ENCODE peak calls at places on chromosomes 3 and 15, in four cellular contexts. One of them, this sample, is unnamed.

GRCh38 chr15:25089577-25089976 is 134.8 kb downstream of the SNRPN start:
- DNase-seq in HuH-7.5: no peak
- DNase-seq in HS-27A: no peak
- DNase-seq in AG04449: no peak
- DNase-seq in this sample: no peak

GRCh38 chr3:185264849-185265553 is 11.2 kb upstream of the EHHADH start:
- DNase-seq in AG04449: no peak
- DNase-seq in HuH-7.5: no peak
- DNase-seq in HS-27A: no peak
- DNase-seq in this sample: no peak

GRCh38 chr3:84959470-84960380 is 936 bp downstream of the CADM2 start:
- DNase-seq in AG04449: no peak
- DNase-seq in HuH-7.5: no peak
- DNase-seq in HS-27A: no peak
- DNase-seq in this sample: no peak

GRCh38 chr3:15223684-15224575 is 17.9 kb downstream of the CAPN7 start:
- DNase-seq in AG04449: no peak
- DNase-seq in HuH-7.5: peak
- DNase-seq in HS-27A: no peak
- DNase-seq in this sample: no peak

GRCh38 chr15:63501256-63502089 is 2.9 kb upstream of the USP3 start:
- DNase-seq in HS-27A: no peak
- DNase-seq in HuH-7.5: no peak
- DNase-seq in AG04449: peak
- DNase-seq in this sample: peak

GRCh38 chr3:94301346-94301745 is 238.5 kb downstream of the NSUN3 start:
- DNase-seq in HS-27A: peak
- DNase-seq in HuH-7.5: no peak
- DNase-seq in AG04449: no peak
- DNase-seq in this sample: no peak

GRCh38 chr15:90955911-90956310 is 1.2 kb downstream of the RCCD1 start:
- DNase-seq in AG04449: no peak
- DNase-seq in HS-27A: no peak
- DNase-seq in HuH-7.5: peak
- DNase-seq in this sample: no peak

GRCh38 chr3:43144811-43145490 is 39.1 kb upstream of the POMGNT2 start:
- DNase-seq in AG04449: no peak
- DNase-seq in HS-27A: no peak
- DNase-seq in HuH-7.5: no peak
- DNase-seq in this sample: no peak

GRCh38 chr15:36449084-36449661 is 130.3 kb upstream of the CDIN1 start:
- DNase-seq in HuH-7.5: no peak
- DNase-seq in HS-27A: no peak
- DNase-seq in AG04449: no peak
- DNase-seq in this sample: no peak

GRCh38 chr3:24519368-24520100 is 24.9 kb upstream of the THRB start:
- DNase-seq in AG04449: no peak
- DNase-seq in HS-27A: no peak
- DNase-seq in HuH-7.5: no peak
- DNase-seq in this sample: no peak

GRCh38 chr3:176513604-176514003 is 683.7 kb downstream of the TBL1XR1 start:
- DNase-seq in HuH-7.5: no peak
- DNase-seq in AG04449: no peak
- DNase-seq in HS-27A: no peak
- DNase-seq in this sample: no peak

GRCh38 chr3:138078901-138079344 is 36.5 kb downstream of the DZIP1L start:
- DNase-seq in HuH-7.5: no peak
- DNase-seq in HS-27A: no peak
- DNase-seq in AG04449: peak
- DNase-seq in this sample: peak

GRCh38 chr3:170848294-170848917 is 21.6 kb downstream of the RPL22L1 start:
- DNase-seq in AG04449: no peak
- DNase-seq in HS-27A: no peak
- DNase-seq in HuH-7.5: no peak
- DNase-seq in this sample: no peak

GRCh38 chr15:86829251-86829650 is 749.6 kb downstream of the AGBL1 start:
- DNase-seq in HS-27A: no peak
- DNase-seq in HuH-7.5: no peak
- DNase-seq in AG04449: no peak
- DNase-seq in this sample: no peak

GRCh38 chr3:159560214-159561004 is 428.2 kb upstream of the IL12A start:
- DNase-seq in AG04449: no peak
- DNase-seq in HuH-7.5: no peak
- DNase-seq in HS-27A: no peak
- DNase-seq in this sample: no peak

GRCh38 chr3:48465237-48465530 is 18.6 kb downstream of the ATRIP start:
- DNase-seq in AG04449: no peak
- DNase-seq in HuH-7.5: no peak
- DNase-seq in HS-27A: no peak
- DNase-seq in this sample: no peak

GRCh38 chr3:102192575-102192974 is 242.2 kb upstream of the ZPLD1 start:
- DNase-seq in HuH-7.5: no peak
- DNase-seq in HS-27A: no peak
- DNase-seq in AG04449: no peak
- DNase-seq in this sample: no peak

GRCh38 chr3:186825294-186825821 is 17.2 kb upstream of the ADIPOQ start:
- DNase-seq in HuH-7.5: no peak
- DNase-seq in AG04449: no peak
- DNase-seq in HS-27A: no peak
- DNase-seq in this sample: peak

GRCh38 chr15:77034620-77035467 is 36.1 kb downstream of the TSPAN3 start:
- DNase-seq in HS-27A: no peak
- DNase-seq in HuH-7.5: peak
- DNase-seq in AG04449: no peak
- DNase-seq in this sample: no peak

GRCh38 chr15:36691596-36691995 is 112.2 kb downstream of the CDIN1 start:
- DNase-seq in HuH-7.5: no peak
- DNase-seq in HS-27A: no peak
- DNase-seq in AG04449: no peak
- DNase-seq in this sample: no peak

GRCh38 chr3:155891341-155891740 is 20.9 kb downstream of the GMPS start:
- DNase-seq in HS-27A: no peak
- DNase-seq in AG04449: no peak
- DNase-seq in HuH-7.5: no peak
- DNase-seq in this sample: no peak

GRCh38 chr3:113210608-113211369 is 568 bp upstream of the BOC start:
- DNase-seq in HuH-7.5: no peak
- DNase-seq in AG04449: no peak
- DNase-seq in HS-27A: no peak
- DNase-seq in this sample: no peak

GRCh38 chr3:171480526-171480925 is 20.3 kb upstream of the TNIK start:
- DNase-seq in HuH-7.5: no peak
- DNase-seq in HS-27A: no peak
- DNase-seq in AG04449: no peak
- DNase-seq in this sample: no peak

GRCh38 chr15:63093486-63094205 is 28.0 kb upstream of the LACTB start:
- DNase-seq in HuH-7.5: peak
- DNase-seq in HS-27A: peak
- DNase-seq in AG04449: no peak
- DNase-seq in this sample: peak

GRCh38 chr3:49718419-49719213 is 868 bp downstream of the AMIGO3 start:
- DNase-seq in AG04449: no peak
- DNase-seq in HS-27A: no peak
- DNase-seq in HuH-7.5: no peak
- DNase-seq in this sample: no peak

GRCh38 chr3:64278631-64279030 is 53.4 kb upstream of the PRICKLE2 start:
- DNase-seq in AG04449: no peak
- DNase-seq in HS-27A: no peak
- DNase-seq in HuH-7.5: no peak
- DNase-seq in this sample: no peak

GRCh38 chr3:48919215-48920138 is 835 bp downstream of the ARIH2 start:
- DNase-seq in AG04449: no peak
- DNase-seq in HS-27A: peak
- DNase-seq in HuH-7.5: peak
- DNase-seq in this sample: no peak

GRCh38 chr15:66535056-66535455 is 29.9 kb downstream of the ZWILCH start:
- DNase-seq in AG04449: no peak
- DNase-seq in HuH-7.5: no peak
- DNase-seq in HS-27A: no peak
- DNase-seq in this sample: no peak

GRCh38 chr15:89419370-89419984 is 76.9 kb downstream of the RHCG start:
- DNase-seq in HS-27A: no peak
- DNase-seq in AG04449: no peak
- DNase-seq in HuH-7.5: peak
- DNase-seq in this sample: no peak

GRCh38 chr3:141331370-141332318 is 36.7 kb upstream of the ZBTB38 start:
- DNase-seq in AG04449: peak
- DNase-seq in HuH-7.5: no peak
- DNase-seq in HS-27A: peak
- DNase-seq in this sample: peak

GRCh38 chr3:56864886-56865527 is 63.3 kb upstream of the ARHGEF3 start:
- DNase-seq in AG04449: no peak
- DNase-seq in HuH-7.5: no peak
- DNase-seq in HS-27A: no peak
- DNase-seq in this sample: no peak

GRCh38 chr3:46912986-46913385 is 35.5 kb downstream of the PTH1R start:
- DNase-seq in AG04449: no peak
- DNase-seq in HuH-7.5: no peak
- DNase-seq in HS-27A: no peak
- DNase-seq in this sample: no peak

GRCh38 chr15:61715082-61715481 is 345.2 kb downstream of the VPS13C start:
- DNase-seq in AG04449: no peak
- DNase-seq in HS-27A: no peak
- DNase-seq in HuH-7.5: no peak
- DNase-seq in this sample: no peak

GRCh38 chr3:45367451-45367850 is 20.9 kb upstream of the LARS2 start:
- DNase-seq in AG04449: peak
- DNase-seq in HuH-7.5: no peak
- DNase-seq in HS-27A: peak
- DNase-seq in this sample: peak

GRCh38 chr15:77682564-77682963 is 49.9 kb upstream of the LINGO1 start:
- DNase-seq in AG04449: no peak
- DNase-seq in HS-27A: no peak
- DNase-seq in HuH-7.5: no peak
- DNase-seq in this sample: no peak

GRCh38 chr15:48644827-48645557 is 517 bp downstream of the FBN1 start:
- DNase-seq in HuH-7.5: peak
- DNase-seq in AG04449: no peak
- DNase-seq in HS-27A: no peak
- DNase-seq in this sample: no peak

GRCh38 chr15:57217716-57218598 is 158.3 kb upstream of the CGNL1 start:
- DNase-seq in HS-27A: no peak
- DNase-seq in HuH-7.5: no peak
- DNase-seq in AG04449: no peak
- DNase-seq in this sample: no peak

GRCh38 chr15:82597815-82598214 is 49.3 kb downstream of the CPEB1 start:
- DNase-seq in HS-27A: no peak
- DNase-seq in HuH-7.5: no peak
- DNase-seq in AG04449: no peak
- DNase-seq in this sample: no peak

GRCh38 chr3:110579841-110580550 is 491.6 kb upstream of the NECTIN3 start:
- DNase-seq in HuH-7.5: no peak
- DNase-seq in AG04449: no peak
- DNase-seq in HS-27A: no peak
- DNase-seq in this sample: no peak

GRCh38 chr15:45376967-45377629 is 1.2 kb downstream of the GATM start:
- DNase-seq in HuH-7.5: no peak
- DNase-seq in HS-27A: no peak
- DNase-seq in AG04449: no peak
- DNase-seq in this sample: no peak

This sample was measured in AG04450.